ENCODE peak calls at places on chromosomes 4 and X, in five cellular contexts. L is dorsolateral prefrontal cortex; Y is colonic mucosa; P is CD8-positive, alpha-beta T cell; V is AG04450. K is an unnamed sample.

GRCh38 chr4:163493643-163494359 is 689 bp upstream of the TMA16 start:
- DNase-seq in P (no peak), Y (peak), V (no peak), L (no peak), K (no peak)

GRCh38 chrX:14899607-14900006 is 26.4 kb downstream of the MOSPD2 start:
- DNase-seq in V (no peak), Y (no peak), L (no peak), P (no peak), K (peak)

GRCh38 chr4:78656968-78657445 is 105.4 kb downstream of the ANXA3 start:
- DNase-seq in P (no peak), V (no peak), Y (no peak), L (no peak), K (no peak)

GRCh38 chr4:157012781-157013180 is 41.2 kb upstream of the PDGFC start:
- DNase-seq in L (no peak), V (no peak), P (no peak), Y (no peak), K (peak)

GRCh38 chr4:147736458-147736857 is 4.6 kb downstream of the ARHGAP10 start:
- DNase-seq in L (no peak), V (no peak), Y (no peak), P (no peak), K (peak)

GRCh38 chr4:122865421-122865820 is 38.8 kb downstream of the FGF2 start:
- DNase-seq in V (no peak), P (no peak), L (no peak), Y (no peak), K (no peak)

GRCh38 chr4:95124906-95125504 is 367.2 kb downstream of the BMPR1B start:
- DNase-seq in P (no peak), Y (peak), V (peak), L (no peak), K (peak)

GRCh38 chrX:107628662-107629532 is 587 bp downstream of the PRPS1 start:
- DNase-seq in P (peak), V (no peak), Y (peak), L (peak), K (peak)

GRCh38 chr4:129346760-129347159 is 250.8 kb downstream of the C4orf33 start:
- DNase-seq in V (no peak), P (no peak), Y (no peak), L (no peak), K (no peak)

GRCh38 chrX:85031505-85031904 is 27.8 kb downstream of the APOOL start:
- DNase-seq in V (no peak), L (no peak), Y (no peak), P (no peak), K (no peak)

GRCh38 chrX:118807151-118808017 is 16.2 kb upstream of the ZCCHC12 start:
- DNase-seq in L (peak), P (peak), Y (peak), V (no peak), K (peak)

GRCh38 chr4:127856485-127857447 is 23.9 kb upstream of the PLK4 start:
- DNase-seq in P (no peak), V (peak), L (no peak), Y (no peak), K (peak)

GRCh38 chr4:5759236-5760075 is 48.5 kb downstream of the EVC start:
- DNase-seq in P (no peak), Y (no peak), L (no peak), V (no peak), K (peak)

GRCh38 chr4:74675673-74676279 is 118.5 kb downstream of the BTC start:
- DNase-seq in L (no peak), P (no peak), Y (peak), V (peak), K (peak)

GRCh38 chr4:138826754-138827153 is 188.8 kb upstream of the NOCT start:
- DNase-seq in P (no peak), V (no peak), Y (no peak), L (no peak), K (no peak)

GRCh38 chr4:53855886-53856260 is 208.5 kb downstream of the CHIC2 start:
- DNase-seq in Y (no peak), V (peak), P (no peak), L (no peak), K (peak)

GRCh38 chr4:124974163-124974562 is 261.6 kb upstream of the ANKRD50 start:
- DNase-seq in Y (no peak), L (no peak), V (no peak), P (no peak), K (peak)

GRCh38 chr4:70838972-70839536 is 636 bp downstream of the GRSF1 start:
- DNase-seq in V (peak), L (peak), P (peak), Y (peak), K (peak)

GRCh38 chr4:36493240-36493639 is 211.8 kb downstream of the DTHD1 start:
- DNase-seq in Y (no peak), L (no peak), V (no peak), P (no peak), K (peak)

GRCh38 chr4:111991163-111991562 is 154.1 kb upstream of the FAM241A start:
- DNase-seq in P (no peak), L (no peak), Y (no peak), V (no peak), K (no peak)

GRCh38 chr4:178320003-178320402 is 877.8 kb upstream of the AGA start:
- DNase-seq in Y (no peak), P (no peak), V (no peak), L (no peak), K (no peak)

GRCh38 chr4:123200417-123200945 is 196.1 kb upstream of the SPRY1 start:
- DNase-seq in L (no peak), P (no peak), Y (no peak), V (no peak), K (peak)

GRCh38 chr4:7647932-7648812 is 213.4 kb upstream of the PSAPL1 start:
- DNase-seq in V (no peak), L (no peak), P (no peak), Y (no peak), K (no peak)

GRCh38 chr4:52201705-52202104 is 150.6 kb downstream of the SPATA18 start:
- DNase-seq in V (no peak), Y (no peak), P (no peak), L (no peak), K (no peak)

GRCh38 chr4:169089004-169089403 is 78.9 kb upstream of the CBR4 start:
- DNase-seq in Y (no peak), P (no peak), L (no peak), V (no peak), K (no peak)

GRCh38 chr4:184016742-184017668 is 111.9 kb downstream of the STOX2 start:
- DNase-seq in V (peak), P (no peak), L (peak), Y (no peak), K (no peak)

GRCh38 chrX:21735038-21735752 is 22.7 kb downstream of the SMPX start:
- DNase-seq in V (no peak), L (no peak), P (no peak), Y (no peak), K (no peak)

GRCh38 chr4:55172694-55173287 is 47.4 kb upstream of the KDR start:
- DNase-seq in V (no peak), P (no peak), Y (no peak), L (no peak), K (peak)

GRCh38 chr4:125741825-125742452 is 427.2 kb downstream of the FAT4 start:
- DNase-seq in P (no peak), L (no peak), V (no peak), Y (no peak), K (peak)

GRCh38 chrX:154409222-154409871 is at the start of gene DNASE1L1:
- DNase-seq in Y (peak), P (no peak), L (no peak), V (peak), K (peak)

GRCh38 chrX:78123190-78123589 is 16.3 kb downstream of the TAF9B start:
- DNase-seq in P (no peak), Y (no peak), L (no peak), V (no peak), K (peak)

DNA sequence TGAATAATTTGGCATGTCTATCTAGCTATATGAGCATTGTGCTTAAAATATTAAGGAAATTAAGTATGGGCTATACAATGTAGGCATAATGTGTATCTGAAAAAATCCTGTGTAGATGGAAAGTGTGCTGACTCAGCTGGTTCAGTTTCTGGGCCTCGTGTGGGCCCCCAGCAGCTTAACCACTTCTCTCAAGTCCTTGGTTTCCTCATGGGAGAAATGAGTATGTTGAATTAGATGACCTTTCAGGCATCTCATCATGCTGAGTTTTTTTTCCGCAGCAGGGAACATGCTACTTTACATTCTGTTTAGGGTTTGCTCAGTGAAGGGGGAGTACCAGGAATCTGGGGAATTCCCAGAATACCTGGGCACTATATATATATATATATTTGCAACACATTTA is 30.5 kb downstream of the RHOH start:
- DNase-seq in P (no peak), L (no peak), V (no peak), Y (no peak), K (no peak)
- H3K4me3 ChIP-seq in P (no peak), L (no peak), V (no peak), Y (no peak), K (no peak)

GRCh38 chrX:30246769-30247489 is at the start of gene MAGEB1:
- DNase-seq in V (no peak), Y (no peak), L (no peak), P (no peak), K (no peak)
- TF ChIP-seq CTCF in V (no peak), Y (no peak), L (no peak), P (no peak), K (no peak)

GRCh38 chrX:131059231-131059630 is 1.1 kb downstream of the ARHGAP36 start:
- DNase-seq in L (no peak), Y (no peak), P (no peak), V (no peak), K (no peak)
- H3K4me3 ChIP-seq in L (no peak), Y (no peak), P (no peak), V (no peak), K (no peak)

GRCh38 chr4:38774181-38774580 is 8.6 kb downstream of the TLR10 start:
- DNase-seq in P (no peak), L (no peak), V (no peak), Y (no peak), K (peak)

GRCh38 chr4:38768968-38769394 is 13.8 kb downstream of the TLR10 start:
- DNase-seq in L (no peak), P (no peak), Y (no peak), V (no peak), K (no peak)

GRCh38 chr4:38764292-38764691 is 18.5 kb downstream of the TLR10 start:
- DNase-seq in Y (no peak), L (no peak), P (no peak), V (no peak), K (no peak)

GRCh38 chr4:38765391-38765790 is 17.4 kb downstream of the TLR10 start:
- DNase-seq in P (no peak), L (no peak), Y (no peak), V (peak), K (peak)

GRCh38 chr4:38769441-38770210 is 13.2 kb downstream of the TLR10 start:
- DNase-seq in V (no peak), L (no peak), Y (no peak), P (no peak), K (no peak)
- TF ChIP-seq CTCF in V (no peak), L (no peak), Y (no peak), P (no peak), K (no peak)

GRCh38 chrX:37468111-37468739 is 103.2 kb upstream of the LANCL3 start:
- DNase-seq in V (no peak), Y (no peak), P (no peak), L (no peak), K (no peak)

GRCh38 chrX:37462346-37462745 is 109.1 kb upstream of the LANCL3 start:
- DNase-seq in L (no peak), P (no peak), V (no peak), Y (no peak), K (no peak)
- H3K4me3 ChIP-seq in L (no peak), P (no peak), V (no peak), Y (no peak), K (no peak)

DNA sequence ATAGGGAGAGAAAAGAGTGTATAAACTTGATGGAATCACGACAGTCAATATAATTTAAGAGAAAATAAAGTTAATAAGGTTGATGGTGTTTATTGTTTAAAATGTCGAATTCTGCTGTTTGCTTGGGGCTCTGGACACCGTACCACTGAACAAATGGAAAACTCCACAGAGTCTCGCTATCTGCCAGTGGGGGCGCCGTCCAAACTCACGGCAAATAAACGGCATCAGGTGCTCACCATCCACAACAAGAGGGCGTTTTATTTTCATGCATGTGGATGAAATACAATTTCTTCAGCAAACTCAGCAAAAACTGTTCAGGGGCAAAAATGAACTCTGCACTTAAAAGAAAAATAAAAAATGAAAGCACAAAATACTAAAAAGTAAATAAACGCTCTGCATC is 46.6 kb upstream of the FAM47C start:
- DNase-seq in P (no peak), Y (no peak), L (no peak), V (no peak), K (peak)
- TF ChIP-seq CTCF in P (no peak), Y (no peak), L (no peak), V (no peak), K (peak)

K was measured in bronchial epithelial cell.